ENCODE peak calls at places on chromosome 18, in eight cellular contexts. Y is HEK293T; U is Daoy; S is LoVo; K is NCI-H1417 treated with DMSO at 0.1 percent for 48 hours; W is Calu3; A is transverse colon; F is CD8-positive, alpha-beta T cell. O is an unnamed sample.

GRCh38 chr18:66687635-66688034 is 83.7 kb upstream of the CDH19 start:
- DNase-seq in W (no peak), Y (no peak), A (no peak), S (no peak), K (no peak), U (no peak), F (no peak), O (no peak)

GRCh38 chr18:40882468-40882867 is 1072.6 kb upstream of the PIK3C3 start:
- DNase-seq in U (no peak), W (no peak), S (no peak), A (no peak), Y (no peak), F (no peak), K (no peak), O (no peak)

GRCh38 chr18:8816805-8817204 is 111.4 kb downstream of the MTCL1 start:
- DNase-seq in A (no peak), K (no peak), F (no peak), S (no peak), Y (no peak), U (peak; percentile 15), W (no peak), O (no peak)

GRCh38 chr18:59459352-59460059 is 100.4 kb upstream of the LMAN1 start:
- DNase-seq in U (peak; percentile 12), Y (peak; percentile 15), W (no peak), A (no peak), S (peak; percentile 39), K (peak; percentile 97), F (no peak), O (no peak)

GRCh38 chr18:34258176-34258575 is 33.5 kb upstream of the NOL4 start:
- DNase-seq in Y (no peak), K (no peak), S (no peak), A (no peak), U (no peak), F (no peak), W (no peak), O (no peak)

GRCh38 chr18:23523429-23524212 is 20.3 kb downstream of the RMC1 start:
- DNase-seq in S (no peak), A (no peak), W (no peak), K (no peak), U (no peak), Y (no peak), F (no peak), O (no peak)

GRCh38 chr18:50396005-50396404 is 21.2 kb downstream of the SKA1 start:
- DNase-seq in W (no peak), K (no peak), S (no peak), Y (no peak), F (no peak), U (no peak), A (no peak), O (no peak)

GRCh38 chr18:48616484-48617255 is 77.8 kb downstream of the CTIF start:
- DNase-seq in F (no peak), U (no peak), A (no peak), K (no peak), S (no peak), Y (no peak), W (no peak), O (no peak)

GRCh38 chr18:8380926-8381325 is 228.3 kb upstream of the RAB12 start:
- DNase-seq in S (no peak), W (no peak), F (no peak), Y (no peak), A (no peak), U (no peak), K (no peak), O (no peak)

GRCh38 chr18:50469380-50469781 is 90.5 kb upstream of the MAPK4 start:
- DNase-seq in F (no peak), Y (no peak), U (no peak), W (no peak), S (no peak), K (no peak), A (no peak), O (no peak)

GRCh38 chr18:59792353-59792752 is 95.1 kb upstream of the CCBE1 start:
- DNase-seq in S (no peak), W (peak; percentile 30), A (no peak), F (no peak), Y (no peak), K (no peak), U (no peak), O (no peak)

GRCh38 chr18:2953935-2954641 is 58.9 kb downstream of the LPIN2 start:
- DNase-seq in A (no peak), W (no peak), F (no peak), S (no peak), Y (no peak), U (no peak), K (no peak), O (no peak)

GRCh38 chr18:9884532-9885140 is 1.1 kb upstream of the TXNDC2 start:
- DNase-seq in W (no peak), A (no peak), S (no peak), K (no peak), U (no peak), Y (no peak), F (no peak), O (no peak)

GRCh38 chr18:76620326-76620813 is 125.3 kb upstream of the ZNF516 start:
- DNase-seq in A (peak; percentile 54), K (peak; percentile 51), U (peak; percentile 76), W (peak; percentile 73), F (peak; percentile 30), S (no peak), Y (peak; percentile 61), O (no peak)

GRCh38 chr18:25467226-25468065 is 115.5 kb upstream of the ZNF521 start:
- DNase-seq in U (peak; percentile 60), W (no peak), A (no peak), Y (no peak), S (no peak), K (no peak), F (no peak), O (no peak)

GRCh38 chr18:45050712-45051639 is 370.3 kb downstream of the SETBP1 start:
- DNase-seq in S (no peak), K (no peak), F (no peak), W (no peak), A (no peak), Y (no peak), U (peak; percentile 62), O (no peak)

GRCh38 chr18:21265971-21266673 is 24.1 kb downstream of the GREB1L start:
- DNase-seq in U (no peak), F (no peak), Y (no peak), K (no peak), S (no peak), A (no peak), W (no peak), O (no peak)

GRCh38 chr18:61891874-61892273 is 933 bp downstream of the RNF152 start:
- DNase-seq in F (no peak), W (no peak), A (no peak), K (no peak), Y (no peak), U (no peak), S (no peak), O (no peak)

GRCh38 chr18:40672590-40672989 is 1282.4 kb upstream of the PIK3C3 start:
- DNase-seq in A (no peak), W (no peak), S (no peak), K (no peak), F (no peak), U (no peak), Y (no peak), O (no peak)

GRCh38 chr18:58314284-58314683 is 270.3 kb downstream of the NEDD4L start:
- DNase-seq in A (peak; percentile 37), W (peak; percentile 49), F (no peak), Y (no peak), K (no peak), U (peak; percentile 87), S (peak; percentile 47), O (no peak)

GRCh38 chr18:45090526-45091140 is 409.9 kb downstream of the SETBP1 start:
- DNase-seq in U (no peak), S (no peak), F (no peak), Y (no peak), A (no peak), W (no peak), K (no peak), O (no peak)

GRCh38 chr18:59516356-59517155 is 157.5 kb upstream of the LMAN1 start:
- DNase-seq in W (peak; percentile 53), U (peak; percentile 87), K (no peak), Y (peak; percentile 10), A (peak; percentile 16), F (no peak), S (peak; percentile 72), O (no peak)

O was measured in NCI-H1436 treated with DMSO at 0.1 percent for 48 hours.